ENCODE peak calls at places on chromosomes 4 and X, in four cellular contexts. D is NAMALWA, Z is HEK293T, Q is posterior cingulate gyrus. I is an unnamed sample.
A peak's percentile ranks its signal among the peaks of the same experiment; 100 is the strongest.

GRCh38 chrX:18895157-18895952 is 88.6 kb downstream of the PHKA2 start:
- DNase-seq in D (no peak), Z (no peak), Q (no peak), I (no peak)

GRCh38 chr4:47791978-47792377 is 45.9 kb downstream of the CORIN start:
- DNase-seq in D (no peak), Q (no peak), Z (no peak), I (no peak)

GRCh38 chrX:13937370-13938052 is 92.2 kb downstream of the GEMIN8 start:
- DNase-seq in D (no peak), Q (no peak), Z (peak; percentile 23), I (no peak)

GRCh38 chrX:133412246-133412645 is 3.0 kb downstream of the GPC4 start:
- DNase-seq in Q (no peak), D (no peak), Z (no peak), I (no peak)

GRCh38 chrX:15050395-15050794 is 177.2 kb downstream of the MOSPD2 start:
- DNase-seq in D (peak; percentile 23), Q (no peak), Z (no peak), I (no peak)

GRCh38 chr4:146132445-146132844 is 43.1 kb upstream of the LSM6 start:
- DNase-seq in Z (no peak), Q (no peak), D (no peak), I (no peak)

GRCh38 chrX:44314259-44314734 is 29.2 kb downstream of the EFHC2 start:
- DNase-seq in D (peak; percentile 13), Z (no peak), Q (no peak), I (no peak)

GRCh38 chr4:137703225-137703624 is 170.9 kb upstream of the PCDH18 start:
- DNase-seq in Q (no peak), Z (no peak), D (no peak), I (no peak)

GRCh38 chrX:151393514-151393913 is 3.5 kb upstream of the VMA21 start:
- DNase-seq in Z (no peak), Q (no peak), D (peak; percentile 49), I (no peak)

GRCh38 chr4:111630705-111631104 is 514.5 kb upstream of the FAM241A start:
- DNase-seq in D (peak; percentile 36), Z (peak; percentile 36), Q (no peak), I (no peak)

GRCh38 chr4:98627883-98628282 is 30.5 kb downstream of the TSPAN5 start:
- DNase-seq in D (no peak), Q (no peak), Z (no peak), I (no peak)

GRCh38 chr4:30770049-30770549 is 49.9 kb downstream of the PCDH7 start:
- DNase-seq in Q (no peak), D (no peak), Z (no peak), I (no peak)

GRCh38 chr4:176150283-176150682 is 45.1 kb downstream of the SPATA4 start:
- DNase-seq in Q (no peak), D (peak; percentile 38), Z (no peak), I (no peak)

GRCh38 chr4:13493793-13494192 is 9.7 kb upstream of the RAB28 start:
- DNase-seq in Q (no peak), D (no peak), Z (peak; percentile 24), I (no peak)

GRCh38 chr4:153038493-153039311 is 102.6 kb downstream of the FHDC1 start:
- DNase-seq in Z (no peak), D (peak; percentile 6), Q (no peak), I (no peak)

GRCh38 chr4:25875281-25875745 is 12.5 kb upstream of the SEL1L3 start:
- DNase-seq in D (peak; percentile 89), Z (no peak), Q (no peak), I (no peak)

GRCh38 chr4:167475951-167476350 is 241.7 kb upstream of the SPOCK3 start:
- DNase-seq in D (no peak), Z (no peak), Q (no peak), I (no peak)

GRCh38 chr4:37320518-37321235 is 76.1 kb downstream of the NWD2 start:
- DNase-seq in Q (no peak), Z (no peak), D (no peak), I (no peak)

GRCh38 chr4:2193321-2193720 is 48.6 kb downstream of the HAUS3 start:
- DNase-seq in Z (no peak), D (no peak), Q (no peak), I (no peak)

GRCh38 chr4:33025236-33025635 is 2305.1 kb downstream of the PCDH7 start:
- DNase-seq in Q (no peak), D (no peak), Z (no peak), I (no peak)

GRCh38 chr4:114349543-114350175 is 248.9 kb upstream of the UGT8 start:
- DNase-seq in Z (no peak), D (no peak), Q (no peak), I (no peak)

GRCh38 chr4:114078636-114079035 is 99.2 kb upstream of the ARSJ start:
- DNase-seq in D (no peak), Z (no peak), Q (no peak), I (no peak)

GRCh38 chr4:169398294-169398693 is 127.5 kb upstream of the SH3RF1 start:
- DNase-seq in D (no peak), Z (no peak), Q (no peak), I (no peak)

GRCh38 chr4:22515145-22515887 is 550 bp downstream of the ADGRA3 start:
- DNase-seq in Q (peak; percentile 40), Z (peak; percentile 36), D (no peak), I (no peak)

GRCh38 chrX:67727576-67727975 is 183.8 kb downstream of the AR start:
- DNase-seq in Q (no peak), Z (no peak), D (no peak), I (no peak)

GRCh38 chrX:139596068-139596467 is 65.5 kb downstream of the F9 start:
- DNase-seq in Q (no peak), D (no peak), Z (no peak), I (no peak)

GRCh38 chr4:14560577-14560976 is 441.7 kb upstream of the CPEB2 start:
- DNase-seq in D (no peak), Z (no peak), Q (no peak), I (no peak)

GRCh38 chr4:3644849-3645627 is 112.8 kb upstream of the LRPAP1 start:
- DNase-seq in Z (no peak), Q (peak; percentile 62), D (no peak), I (no peak)

GRCh38 chr4:8759987-8760386 is 111.7 kb downstream of the HMX1 start:
- DNase-seq in D (no peak), Q (no peak), Z (no peak), I (no peak)

GRCh38 chr4:129092636-129093172 is 635 bp downstream of the SCLT1 start:
- DNase-seq in Z (no peak), Q (no peak), D (peak; percentile 56), I (no peak)

GRCh38 chrX:154487518-154488290 is 1.3 kb upstream of the UBL4A start:
- DNase-seq in Z (no peak), Q (no peak), D (no peak), I (no peak)

GRCh38 chr4:98929341-98930267 is 671 bp upstream of the EIF4E start:
- DNase-seq in Q (peak; percentile 27), D (peak; percentile 59), Z (peak; percentile 45), I (peak; percentile 66)

GRCh38 chr4:177441061-177441802 is 1.0 kb downstream of the AGA start:
- DNase-seq in Z (peak; percentile 28), D (peak; percentile 85), Q (no peak), I (no peak)

GRCh38 chrX:40171513-40172168 is 73.9 kb upstream of the BCOR start:
- DNase-seq in D (peak; percentile 50), Z (no peak), Q (no peak), I (peak; percentile 38)